ENCODE peak calls at places on chromosomes 5 and 9, in seven cellular contexts. L is SK-N-SH, U is H9, N is endothelial cell of umbilical vein, T is SK-N-MC, P is endodermal cell, F is GM23248. C is an unnamed sample.

GRCh38 chr5:170429014-170429413 is 39.8 kb upstream of the KCNMB1 start:
- DNase-seq in L (peak; percentile 28), U (peak; percentile 52), N (no peak), T (no peak), P (peak; percentile 72), F (peak; percentile 35), C (peak; percentile 12)

GRCh38 chr9:38263534-38263933 is 129.0 kb upstream of the ALDH1B1 start:
- DNase-seq in L (no peak), U (no peak), N (peak; percentile 53), T (peak; percentile 2), P (no peak), F (peak; percentile 45), C (peak; percentile 52)

GRCh38 chr5:78546597-78546996 is 102.0 kb downstream of the LHFPL2 start:
- DNase-seq in L (no peak), U (no peak), N (no peak), T (no peak), P (no peak), F (no peak), C (no peak)

GRCh38 chr5:125125031-125125823 is 378.8 kb upstream of the ZNF608 start:
- DNase-seq in L (no peak), U (no peak), N (peak; percentile 17), T (no peak), P (no peak), F (no peak), C (no peak)

GRCh38 chr5:110038297-110038997 is 348.7 kb downstream of the MAN2A1 start:
- DNase-seq in L (no peak), U (no peak), N (no peak), T (no peak), P (no peak), F (peak; percentile 68), C (no peak)

GRCh38 chr9:77806697-77807096 is 158.6 kb upstream of the GNA14 start:
- DNase-seq in L (no peak), U (no peak), N (no peak), T (no peak), P (no peak), F (peak; percentile 44), C (no peak)

GRCh38 chr5:6941635-6942034 is 228.4 kb downstream of the TENT4A start:
- DNase-seq in L (no peak), U (no peak), N (no peak), T (no peak), P (no peak), F (no peak), C (no peak)

GRCh38 chr5:164054461-164054860 is 549.0 kb downstream of the MAT2B start:
- DNase-seq in L (no peak), U (no peak), N (no peak), T (no peak), P (no peak), F (no peak), C (no peak)

GRCh38 chr9:83976372-83976771 is 3.6 kb downstream of the HNRNPK start:
- DNase-seq in L (no peak), U (no peak), N (no peak), T (no peak), P (no peak), F (no peak), C (no peak)

GRCh38 chr5:132485641-132486317 is 4.8 kb downstream of the IRF1 start:
- DNase-seq in L (no peak), U (no peak), N (no peak), T (no peak), P (peak; percentile 34), F (no peak), C (no peak)

GRCh38 chr9:132808645-132809044 is 69.4 kb downstream of the AK8 start:
- DNase-seq in L (no peak), U (no peak), N (no peak), T (no peak), P (no peak), F (no peak), C (no peak)

DNA sequence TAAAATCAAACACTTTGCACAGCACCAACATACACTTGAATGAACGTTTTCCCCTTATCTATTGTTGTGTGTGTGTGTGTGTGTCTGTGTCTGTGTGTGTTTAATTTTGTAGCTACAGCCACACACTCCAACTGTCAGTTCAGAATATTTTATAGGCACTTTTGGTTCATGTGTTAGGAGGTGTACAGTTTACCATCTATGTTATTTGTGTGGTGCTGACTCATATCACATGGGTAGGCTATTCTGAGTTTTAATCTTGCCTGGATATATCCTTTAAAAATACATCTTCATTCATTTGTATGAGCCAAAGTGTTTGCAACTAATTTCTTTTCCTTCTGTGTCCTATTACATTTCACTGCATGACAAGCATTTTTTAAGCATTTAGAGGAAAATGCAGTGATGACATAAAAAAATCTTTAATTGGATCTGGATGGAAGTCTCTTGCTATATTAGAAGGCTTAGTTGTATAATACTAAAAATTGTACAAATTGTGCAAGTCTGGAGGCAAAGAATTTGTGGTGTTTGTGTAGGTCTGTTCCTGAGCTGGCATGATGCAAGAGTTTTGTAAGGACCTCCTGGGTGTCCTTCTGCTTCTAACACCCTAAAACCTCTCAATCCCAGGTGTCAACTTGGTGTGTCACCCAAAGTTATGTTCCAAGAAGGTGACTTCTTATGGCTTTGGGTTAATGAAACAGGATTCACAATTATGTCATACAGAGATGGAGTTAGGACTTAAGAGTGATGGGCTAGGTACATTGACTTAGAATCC is 52.4 kb upstream of the HMHB1 start:
- DNase-seq in L (no peak), U (no peak), N (no peak), T (no peak), P (no peak), F (peak; percentile 37), C (no peak)
- H3K9ac ChIP-seq in L (no peak overlapping the region), U (no peak overlapping the region), N (no peak overlapping the region), T (no peak overlapping the region), P (no peak overlapping the region), F (peak overlapping the region; percentile 8), C (no peak overlapping the region)

GRCh38 chr5:157594675-157595074 is 19.1 kb upstream of the ADAM19 start:
- DNase-seq in L (no peak), U (no peak), N (no peak), T (no peak), P (no peak), F (no peak), C (no peak)

GRCh38 chr5:157591766-157592165 is 16.2 kb upstream of the ADAM19 start:
- DNase-seq in L (no peak), U (no peak), N (no peak), T (no peak), P (no peak), F (no peak), C (no peak)

GRCh38 chr5:157593036-157593435 is 17.5 kb upstream of the ADAM19 start:
- DNase-seq in L (no peak), U (no peak), N (no peak), T (no peak), P (no peak), F (no peak), C (no peak)

GRCh38 chr5:157594237-157594636 is 18.7 kb upstream of the ADAM19 start:
- DNase-seq in L (no peak), U (no peak), N (no peak), T (no peak), P (no peak), F (no peak), C (no peak)

DNA sequence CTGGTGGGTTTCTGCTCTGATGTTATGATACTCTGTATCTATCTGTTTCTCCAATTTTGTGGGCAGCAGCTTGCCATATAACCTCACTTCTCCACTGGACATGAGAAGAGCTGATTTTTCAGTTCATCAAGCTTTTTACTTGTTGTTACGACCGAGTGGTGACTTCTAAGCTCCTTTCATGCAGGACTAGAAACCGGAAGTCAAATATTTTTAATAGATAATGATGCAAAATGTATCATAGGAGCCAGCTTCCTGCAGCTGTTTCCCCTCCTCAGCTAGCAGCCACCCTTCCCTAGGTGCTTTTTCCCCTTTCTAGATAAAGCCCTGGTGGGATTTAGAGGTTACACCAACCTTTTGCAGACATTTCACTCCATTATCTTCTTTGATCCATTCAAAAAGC is 17.0 kb upstream of the ADAM19 start:
- DNase-seq in L (no peak), U (no peak), N (peak; percentile 75), T (no peak), P (no peak), F (no peak), C (no peak)
- H3K9ac ChIP-seq in L (no peak overlapping the region), U (no peak overlapping the region), N (peak overlapping the region; percentile 57), T (no peak overlapping the region), P (no peak overlapping the region), F (no peak overlapping the region), C (no peak overlapping the region)

GRCh38 chr5:157371655-157372471 is 88.2 kb upstream of the NIPAL4 start:
- DNase-seq in L (no peak), U (no peak), N (no peak), T (no peak), P (peak; percentile 3), F (peak; percentile 72), C (peak; percentile 85)
- H3K9ac ChIP-seq in L (no peak overlapping the region), U (no peak overlapping the region), N (no peak overlapping the region), T (peak overlapping the region; percentile 4), P (no peak overlapping the region), F (no peak overlapping the region), C (peak overlapping the region; percentile 77)

DNA sequence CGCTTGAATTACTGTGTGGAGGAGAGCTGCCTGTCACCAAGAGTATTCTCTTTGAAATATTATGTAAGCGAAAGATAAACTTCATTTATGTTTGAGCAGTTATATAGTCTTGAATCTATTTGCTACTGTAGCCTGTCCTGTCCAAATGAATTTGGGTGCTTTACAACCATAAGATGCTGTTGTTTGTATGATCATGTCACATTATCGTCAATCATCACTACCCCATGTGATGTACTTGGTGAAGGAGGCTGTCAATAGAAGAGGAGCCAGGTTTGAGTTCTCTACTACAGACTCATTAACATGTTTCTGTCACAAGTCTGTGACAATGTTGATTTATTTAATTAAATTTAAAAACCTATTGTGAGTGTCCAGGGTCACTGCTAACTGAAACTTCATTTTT is 403.3 kb upstream of the MEF2C start:
- DNase-seq in L (no peak), U (no peak), N (no peak), T (no peak), P (no peak), F (no peak), C (no peak)
- H3K9ac ChIP-seq in L (no peak overlapping the region), U (no peak overlapping the region), N (no peak overlapping the region), T (no peak overlapping the region), P (no peak overlapping the region), F (no peak overlapping the region), C (no peak overlapping the region)